ENCODE peak calls at places on chromosomes 6 and 20, in eight cellular contexts. One of them, this sample, is unnamed.

GRCh38 chr6:23202207-23202606 is 632.8 kb downstream of the HDGFL1 start:
- DNase-seq in stomach: no peak
- DNase-seq in heart left ventricle: no peak
- DNase-seq in CD4-positive, alpha-beta T cell: no peak
- DNase-seq in CD8-positive, alpha-beta T cell: no peak
- DNase-seq in fibroblast of lung: no peak
- DNase-seq in cardiac muscle cell: no peak
- DNase-seq in psoas muscle: no peak
- DNase-seq in this sample: no peak

GRCh38 chr6:19587238-19587942 is 249.8 kb upstream of the ID4 start:
- DNase-seq in psoas muscle: no peak
- DNase-seq in cardiac muscle cell: no peak
- DNase-seq in heart left ventricle: no peak
- DNase-seq in CD8-positive, alpha-beta T cell: no peak
- DNase-seq in stomach: no peak
- DNase-seq in CD4-positive, alpha-beta T cell: no peak
- DNase-seq in fibroblast of lung: no peak
- DNase-seq in this sample: no peak

GRCh38 chr6:168060521-168060931 is 18.5 kb downstream of the FRMD1 start:
- DNase-seq in CD8-positive, alpha-beta T cell: no peak
- DNase-seq in psoas muscle: peak; percentile 77
- DNase-seq in heart left ventricle: peak; percentile 82
- DNase-seq in cardiac muscle cell: peak; percentile 91
- DNase-seq in CD4-positive, alpha-beta T cell: no peak
- DNase-seq in fibroblast of lung: peak; percentile 48
- DNase-seq in stomach: peak; percentile 89
- DNase-seq in this sample: no peak

GRCh38 chr6:118968416-118968815 is 33.5 kb upstream of the MCM9 start:
- DNase-seq in stomach: no peak
- DNase-seq in psoas muscle: no peak
- DNase-seq in heart left ventricle: no peak
- DNase-seq in fibroblast of lung: peak; percentile 61
- DNase-seq in CD8-positive, alpha-beta T cell: no peak
- DNase-seq in CD4-positive, alpha-beta T cell: no peak
- DNase-seq in cardiac muscle cell: peak; percentile 60
- DNase-seq in this sample: peak; percentile 23

GRCh38 chr6:137351890-137352289 is 132.7 kb upstream of the IFNGR1 start:
- DNase-seq in cardiac muscle cell: peak; percentile 59
- DNase-seq in heart left ventricle: no peak
- DNase-seq in CD4-positive, alpha-beta T cell: no peak
- DNase-seq in CD8-positive, alpha-beta T cell: no peak
- DNase-seq in psoas muscle: no peak
- DNase-seq in fibroblast of lung: peak; percentile 95
- DNase-seq in stomach: no peak
- DNase-seq in this sample: no peak

GRCh38 chr6:81853975-81854374 is 101.5 kb upstream of the TENT5A start:
- DNase-seq in CD8-positive, alpha-beta T cell: no peak
- DNase-seq in fibroblast of lung: no peak
- DNase-seq in cardiac muscle cell: no peak
- DNase-seq in psoas muscle: no peak
- DNase-seq in stomach: no peak
- DNase-seq in heart left ventricle: no peak
- DNase-seq in CD4-positive, alpha-beta T cell: no peak
- DNase-seq in this sample: no peak

GRCh38 chr6:15618685-15619084 is 44.1 kb downstream of the DTNBP1 start:
- DNase-seq in heart left ventricle: no peak
- DNase-seq in stomach: no peak
- DNase-seq in CD8-positive, alpha-beta T cell: no peak
- DNase-seq in cardiac muscle cell: no peak
- DNase-seq in CD4-positive, alpha-beta T cell: no peak
- DNase-seq in fibroblast of lung: no peak
- DNase-seq in psoas muscle: no peak
- DNase-seq in this sample: no peak

GRCh38 chr6:113585246-113585645 is 271.9 kb upstream of the MARCKS start:
- DNase-seq in cardiac muscle cell: peak; percentile 48
- DNase-seq in CD4-positive, alpha-beta T cell: no peak
- DNase-seq in stomach: no peak
- DNase-seq in psoas muscle: no peak
- DNase-seq in fibroblast of lung: peak; percentile 30
- DNase-seq in CD8-positive, alpha-beta T cell: no peak
- DNase-seq in heart left ventricle: no peak
- DNase-seq in this sample: no peak

GRCh38 chr6:68875403-68875802 is 240.3 kb downstream of the ADGRB3 start:
- DNase-seq in cardiac muscle cell: no peak
- DNase-seq in psoas muscle: no peak
- DNase-seq in fibroblast of lung: no peak
- DNase-seq in heart left ventricle: no peak
- DNase-seq in stomach: no peak
- DNase-seq in CD4-positive, alpha-beta T cell: no peak
- DNase-seq in CD8-positive, alpha-beta T cell: no peak
- DNase-seq in this sample: no peak

GRCh38 chr6:33824461-33825154 is 20.8 kb upstream of the MLN start:
- DNase-seq in psoas muscle: no peak
- DNase-seq in CD8-positive, alpha-beta T cell: no peak
- DNase-seq in stomach: peak; percentile 32
- DNase-seq in cardiac muscle cell: peak; percentile 80
- DNase-seq in fibroblast of lung: peak; percentile 33
- DNase-seq in CD4-positive, alpha-beta T cell: no peak
- DNase-seq in heart left ventricle: no peak
- DNase-seq in this sample: no peak

GRCh38 chr20:6490849-6491248 is 276.6 kb upstream of the BMP2 start:
- DNase-seq in CD4-positive, alpha-beta T cell: no peak
- DNase-seq in CD8-positive, alpha-beta T cell: no peak
- DNase-seq in stomach: no peak
- DNase-seq in fibroblast of lung: no peak
- DNase-seq in heart left ventricle: no peak
- DNase-seq in cardiac muscle cell: no peak
- DNase-seq in psoas muscle: no peak
- DNase-seq in this sample: no peak

GRCh38 chr6:164099535-164099982 is 685.0 kb downstream of the QKI start:
- DNase-seq in CD8-positive, alpha-beta T cell: no peak
- DNase-seq in cardiac muscle cell: no peak
- DNase-seq in CD4-positive, alpha-beta T cell: no peak
- DNase-seq in fibroblast of lung: no peak
- DNase-seq in psoas muscle: peak; percentile 49
- DNase-seq in stomach: no peak
- DNase-seq in heart left ventricle: no peak
- DNase-seq in this sample: no peak
- H3K27ac ChIP-seq in CD8-positive, alpha-beta T cell: no peak overlapping the region
- H3K27ac ChIP-seq in cardiac muscle cell: peak overlapping the region; percentile 2
- H3K27ac ChIP-seq in CD4-positive, alpha-beta T cell: no peak overlapping the region
- H3K27ac ChIP-seq in fibroblast of lung: no peak overlapping the region
- H3K27ac ChIP-seq in psoas muscle: peak overlapping the region; percentile 77
- H3K27ac ChIP-seq in stomach: no peak overlapping the region
- H3K27ac ChIP-seq in heart left ventricle: peak overlapping the region; percentile 91
- H3K27ac ChIP-seq in this sample: no peak overlapping the region

GRCh38 chr6:17589402-17590116 is 10.5 kb upstream of the FAM8A1 start:
- DNase-seq in psoas muscle: no peak
- DNase-seq in stomach: no peak
- DNase-seq in CD4-positive, alpha-beta T cell: no peak
- DNase-seq in fibroblast of lung: peak; percentile 66
- DNase-seq in cardiac muscle cell: peak; percentile 72
- DNase-seq in heart left ventricle: no peak
- DNase-seq in CD8-positive, alpha-beta T cell: peak; percentile 13
- DNase-seq in this sample: peak; percentile 93
- TF ChIP-seq CTCF in psoas muscle: no peak
- TF ChIP-seq CTCF in stomach: no peak
- TF ChIP-seq CTCF in CD4-positive, alpha-beta T cell: peak; percentile 14
- TF ChIP-seq CTCF in fibroblast of lung: no peak
- TF ChIP-seq CTCF in cardiac muscle cell: peak; percentile 7
- TF ChIP-seq CTCF in heart left ventricle: no peak
- TF ChIP-seq CTCF in CD8-positive, alpha-beta T cell: no peak
- TF ChIP-seq CTCF in this sample: peak; percentile 62

GRCh38 chr6:36347635-36348034 is 10.9 kb upstream of the BNIP5 start:
- DNase-seq in heart left ventricle: no peak
- DNase-seq in psoas muscle: no peak
- DNase-seq in stomach: no peak
- DNase-seq in cardiac muscle cell: peak; percentile 78
- DNase-seq in fibroblast of lung: no peak
- DNase-seq in CD4-positive, alpha-beta T cell: no peak
- DNase-seq in CD8-positive, alpha-beta T cell: no peak
- DNase-seq in this sample: no peak

GRCh38 chr6:36349240-36349639 is 12.6 kb upstream of the BNIP5 start:
- DNase-seq in CD8-positive, alpha-beta T cell: peak; percentile 19
- DNase-seq in CD4-positive, alpha-beta T cell: no peak
- DNase-seq in heart left ventricle: no peak
- DNase-seq in cardiac muscle cell: no peak
- DNase-seq in psoas muscle: no peak
- DNase-seq in stomach: no peak
- DNase-seq in fibroblast of lung: no peak
- DNase-seq in this sample: peak; percentile 60

GRCh38 chr6:36351152-36351571 is 14.5 kb upstream of the BNIP5 start:
- DNase-seq in CD4-positive, alpha-beta T cell: no peak
- DNase-seq in heart left ventricle: no peak
- DNase-seq in stomach: no peak
- DNase-seq in psoas muscle: no peak
- DNase-seq in cardiac muscle cell: peak; percentile 91
- DNase-seq in CD8-positive, alpha-beta T cell: no peak
- DNase-seq in fibroblast of lung: peak; percentile 29
- DNase-seq in this sample: no peak

GRCh38 chr6:36350681-36351091 is 14.0 kb upstream of the BNIP5 start:
- DNase-seq in stomach: peak; percentile 34
- DNase-seq in psoas muscle: no peak
- DNase-seq in cardiac muscle cell: peak; percentile 99
- DNase-seq in fibroblast of lung: peak; percentile 68
- DNase-seq in heart left ventricle: peak; percentile 59
- DNase-seq in CD4-positive, alpha-beta T cell: no peak
- DNase-seq in CD8-positive, alpha-beta T cell: no peak
- DNase-seq in this sample: no peak

DNA sequence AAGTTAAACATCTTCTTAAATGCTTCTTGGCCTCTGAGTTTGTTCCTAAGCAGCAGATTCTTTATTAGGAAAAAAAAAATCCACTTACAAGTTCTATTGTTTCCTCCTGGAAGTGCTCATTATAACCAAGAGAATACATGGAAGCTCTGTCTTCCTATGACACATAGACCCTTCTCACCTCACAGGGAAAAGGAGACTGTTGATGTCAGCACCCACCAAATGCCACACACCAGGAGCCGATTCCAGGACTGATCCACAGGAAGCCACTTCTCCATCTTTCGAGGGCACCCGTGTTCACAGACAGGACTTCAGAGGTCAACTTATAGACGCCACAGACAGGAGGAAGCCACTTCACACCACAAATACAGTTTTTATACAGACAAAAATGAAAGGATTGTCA is 13.4 kb upstream of the BNIP5 start:
- DNase-seq in cardiac muscle cell: peak; percentile 30
- DNase-seq in heart left ventricle: no peak
- DNase-seq in CD4-positive, alpha-beta T cell: no peak
- DNase-seq in fibroblast of lung: no peak
- DNase-seq in CD8-positive, alpha-beta T cell: no peak
- DNase-seq in psoas muscle: no peak
- DNase-seq in stomach: no peak
- DNase-seq in this sample: no peak
- H3K27ac ChIP-seq in cardiac muscle cell: peak overlapping the region; percentile 65
- H3K27ac ChIP-seq in heart left ventricle: no peak overlapping the region
- H3K27ac ChIP-seq in CD4-positive, alpha-beta T cell: no peak overlapping the region
- H3K27ac ChIP-seq in fibroblast of lung: peak overlapping the region; percentile 25
- H3K27ac ChIP-seq in CD8-positive, alpha-beta T cell: no peak overlapping the region
- H3K27ac ChIP-seq in psoas muscle: no peak overlapping the region
- H3K27ac ChIP-seq in stomach: peak overlapping the region; percentile 4
- H3K27ac ChIP-seq in this sample: no peak overlapping the region

GRCh38 chr6:161498359-161498758 is 224.5 kb upstream of the AGPAT4 start:
- DNase-seq in CD4-positive, alpha-beta T cell: no peak
- DNase-seq in stomach: no peak
- DNase-seq in heart left ventricle: peak; percentile 33
- DNase-seq in cardiac muscle cell: peak; percentile 64
- DNase-seq in fibroblast of lung: peak; percentile 58
- DNase-seq in psoas muscle: peak; percentile 58
- DNase-seq in CD8-positive, alpha-beta T cell: no peak
- DNase-seq in this sample: peak; percentile 17
- TF ChIP-seq CTCF in CD4-positive, alpha-beta T cell: no peak
- TF ChIP-seq CTCF in stomach: no peak
- TF ChIP-seq CTCF in heart left ventricle: peak; percentile 16
- TF ChIP-seq CTCF in cardiac muscle cell: peak; percentile 44
- TF ChIP-seq CTCF in fibroblast of lung: peak; percentile 47
- TF ChIP-seq CTCF in psoas muscle: peak; percentile 60
- TF ChIP-seq CTCF in CD8-positive, alpha-beta T cell: no peak
- TF ChIP-seq CTCF in this sample: peak; percentile 70

GRCh38 chr6:11622156-11622555 is 84.6 kb downstream of the TMEM170B start:
- DNase-seq in CD8-positive, alpha-beta T cell: no peak
- DNase-seq in fibroblast of lung: no peak
- DNase-seq in cardiac muscle cell: peak; percentile 39
- DNase-seq in heart left ventricle: no peak
- DNase-seq in psoas muscle: no peak
- DNase-seq in CD4-positive, alpha-beta T cell: no peak
- DNase-seq in stomach: no peak
- DNase-seq in this sample: no peak

GRCh38 chr6:11616200-11616611 is 78.7 kb downstream of the TMEM170B start:
- DNase-seq in CD4-positive, alpha-beta T cell: no peak
- DNase-seq in psoas muscle: no peak
- DNase-seq in fibroblast of lung: peak; percentile 88
- DNase-seq in heart left ventricle: no peak
- DNase-seq in cardiac muscle cell: peak; percentile 50
- DNase-seq in stomach: no peak
- DNase-seq in CD8-positive, alpha-beta T cell: no peak
- DNase-seq in this sample: no peak

GRCh38 chr6:11621119-11621518 is 83.6 kb downstream of the TMEM170B start:
- DNase-seq in cardiac muscle cell: no peak
- DNase-seq in CD8-positive, alpha-beta T cell: no peak
- DNase-seq in fibroblast of lung: no peak
- DNase-seq in CD4-positive, alpha-beta T cell: no peak
- DNase-seq in psoas muscle: no peak
- DNase-seq in stomach: no peak
- DNase-seq in heart left ventricle: no peak
- DNase-seq in this sample: no peak

GRCh38 chr6:11615214-11615602 is 77.7 kb downstream of the TMEM170B start:
- DNase-seq in CD4-positive, alpha-beta T cell: no peak
- DNase-seq in fibroblast of lung: peak; percentile 52
- DNase-seq in CD8-positive, alpha-beta T cell: no peak
- DNase-seq in stomach: no peak
- DNase-seq in cardiac muscle cell: no peak
- DNase-seq in heart left ventricle: no peak
- DNase-seq in psoas muscle: no peak
- DNase-seq in this sample: no peak

DNA sequence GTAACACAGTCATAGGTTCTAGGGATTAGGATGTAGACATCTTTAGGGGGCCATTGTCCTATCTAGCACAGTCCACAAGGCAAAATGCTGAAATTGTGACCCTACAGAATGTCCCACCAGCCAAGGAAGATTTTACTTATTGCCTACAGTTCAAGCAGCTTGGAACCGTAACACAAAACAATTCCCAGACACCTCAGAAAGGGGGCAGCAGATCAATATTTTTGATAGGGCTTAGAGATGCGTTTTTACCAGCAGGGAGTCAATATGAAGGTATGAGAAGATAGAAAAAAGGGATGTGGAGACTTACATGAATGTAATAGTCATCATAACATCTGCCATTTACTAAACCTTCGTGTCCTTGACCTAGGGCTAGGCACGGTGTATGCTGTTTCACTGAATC is 81.0 kb downstream of the TMEM170B start:
- DNase-seq in psoas muscle: no peak
- DNase-seq in CD8-positive, alpha-beta T cell: no peak
- DNase-seq in stomach: no peak
- DNase-seq in fibroblast of lung: no peak
- DNase-seq in CD4-positive, alpha-beta T cell: no peak
- DNase-seq in heart left ventricle: no peak
- DNase-seq in cardiac muscle cell: no peak
- DNase-seq in this sample: no peak
- H3K27ac ChIP-seq in psoas muscle: no peak overlapping the region
- H3K27ac ChIP-seq in CD8-positive, alpha-beta T cell: no peak overlapping the region
- H3K27ac ChIP-seq in stomach: no peak overlapping the region
- H3K27ac ChIP-seq in fibroblast of lung: no peak overlapping the region
- H3K27ac ChIP-seq in CD4-positive, alpha-beta T cell: no peak overlapping the region
- H3K27ac ChIP-seq in heart left ventricle: no peak overlapping the region
- H3K27ac ChIP-seq in cardiac muscle cell: no peak overlapping the region
- H3K27ac ChIP-seq in this sample: no peak overlapping the region